ENCODE peak calls at places on chromosomes 1 and 21, in six cellular contexts. X, O, N, Z, Y and S are unnamed samples.

GRCh38 chr21:29656504-29657227 is 283.1 kb downstream of the GRIK1 start:
- DNase-seq in X (no peak), O (peak), N (peak), Z (no peak), Y (peak), S (no peak)

GRCh38 chr1:204746838-204747442 is 61.4 kb upstream of the LRRN2 start:
- DNase-seq in X (peak), O (peak), N (peak), Z (peak), Y (peak), S (no peak)

GRCh38 chr21:29558331-29558730 is 259.6 kb downstream of the BACH1 start:
- DNase-seq in X (no peak), O (no peak), N (no peak), Z (no peak), Y (no peak), S (no peak)

GRCh38 chr1:13779930-13780329 is 79.9 kb downstream of the PRDM2 start:
- DNase-seq in X (no peak), O (no peak), N (no peak), Z (no peak), Y (peak), S (no peak)

GRCh38 chr1:10161121-10161520 is 49.2 kb upstream of the KIF1B start:
- DNase-seq in X (no peak), O (no peak), N (no peak), Z (no peak), Y (no peak), S (no peak)

GRCh38 chr1:165854101-165854845 is 26.9 kb downstream of the UCK2 start:
- DNase-seq in X (no peak), O (no peak), N (peak), Z (no peak), Y (peak), S (no peak)

GRCh38 chr1:94202241-94202640 is 35.1 kb downstream of the ARHGAP29 start:
- DNase-seq in X (no peak), O (no peak), N (no peak), Z (no peak), Y (no peak), S (no peak)

GRCh38 chr1:51901151-51901550 is 22.6 kb upstream of the NRDC start:
- DNase-seq in X (no peak), O (no peak), N (no peak), Z (no peak), Y (no peak), S (no peak)

GRCh38 chr1:2318294-2319278 is 72.8 kb downstream of the MORN1 start:
- DNase-seq in X (no peak), O (no peak), N (no peak), Z (no peak), Y (no peak), S (no peak)

GRCh38 chr1:10703702-10704101 is 92.7 kb downstream of the CASZ1 start:
- DNase-seq in X (no peak), O (no peak), N (no peak), Z (no peak), Y (no peak), S (no peak)

GRCh38 chr1:151062738-151063371 is 2.7 kb downstream of the MLLT11 start:
- DNase-seq in X (no peak), O (no peak), N (peak), Z (no peak), Y (peak), S (no peak)

GRCh38 chr21:29376556-29376955 is 77.8 kb downstream of the BACH1 start:
- DNase-seq in X (peak), O (peak), N (peak), Z (peak), Y (no peak), S (no peak)

GRCh38 chr1:55214903-55215193 is 316 bp downstream of the USP24 start:
- DNase-seq in X (peak), O (no peak), N (peak), Z (no peak), Y (peak), S (no peak)

GRCh38 chr1:2921970-2922686 is 99.1 kb upstream of the ACTRT2 start:
- DNase-seq in X (no peak), O (peak), N (peak), Z (no peak), Y (no peak), S (no peak)

GRCh38 chr1:110120960-110121561 is 8.8 kb downstream of the UBL4B start:
- DNase-seq in X (no peak), O (no peak), N (no peak), Z (no peak), Y (no peak), S (no peak)

GRCh38 chr21:21002137-21002536 is 3.9 kb downstream of the NCAM2 start:
- DNase-seq in X (no peak), O (no peak), N (no peak), Z (no peak), Y (no peak), S (no peak)

GRCh38 chr1:3327936-3328590 is 126.4 kb upstream of the ARHGEF16 start:
- DNase-seq in X (no peak), O (no peak), N (no peak), Z (peak), Y (no peak), S (no peak)

GRCh38 chr1:43554444-43554992 is 23.8 kb downstream of the PTPRF start:
- DNase-seq in X (peak), O (no peak), N (peak), Z (peak), Y (peak), S (no peak)

GRCh38 chr1:246923482-246923881 is 8.3 kb downstream of the AHCTF1 start:
- DNase-seq in X (no peak), O (no peak), N (no peak), Z (no peak), Y (no peak), S (no peak)

GRCh38 chr1:39046811-39047210 is 20.7 kb downstream of the NDUFS5 start:
- DNase-seq in X (no peak), O (no peak), N (no peak), Z (no peak), Y (no peak), S (no peak)

GRCh38 chr1:184935919-184936798 is 38.1 kb downstream of the NIBAN1 start:
- DNase-seq in X (no peak), O (no peak), N (no peak), Z (no peak), Y (no peak), S (no peak)

GRCh38 chr1:228697209-228698016 is 37.9 kb upstream of the RHOU start:
- DNase-seq in X (no peak), O (no peak), N (peak), Z (peak), Y (peak), S (no peak)

GRCh38 chr1:245444971-245445370 is 290.2 kb downstream of the KIF26B start:
- DNase-seq in X (no peak), O (no peak), N (no peak), Z (no peak), Y (no peak), S (no peak)

GRCh38 chr1:41631971-41632370 is 147.5 kb upstream of the EDN2 start:
- DNase-seq in X (no peak), O (no peak), N (no peak), Z (no peak), Y (peak), S (no peak)

GRCh38 chr1:174448964-174449363 is 1.2 kb downstream of the GPR52 start:
- DNase-seq in X (no peak), O (no peak), N (no peak), Z (no peak), Y (peak), S (no peak)

GRCh38 chr1:91647061-91647460 is 146.4 kb downstream of the CDC7 start:
- DNase-seq in X (no peak), O (no peak), N (no peak), Z (no peak), Y (no peak), S (no peak)

GRCh38 chr1:53293123-53293522 is 34.7 kb downstream of the LRP8 start:
- DNase-seq in X (no peak), O (no peak), N (no peak), Z (no peak), Y (no peak), S (no peak)

GRCh38 chr1:115411388-115412063 is 73.5 kb upstream of the NGF start:
- DNase-seq in X (no peak), O (no peak), N (peak), Z (no peak), Y (peak), S (no peak)
- TF ChIP-seq USF2 in X (no peak), O (no peak), N (no peak), Z (no peak), Y (no peak), S (no peak)

GRCh38 chr1:229854620-229855019 is 212.4 kb upstream of the GALNT2 start:
- DNase-seq in X (no peak), O (no peak), N (no peak), Z (no peak), Y (no peak), S (no peak)

GRCh38 chr1:229860926-229861325 is 206.1 kb upstream of the GALNT2 start:
- DNase-seq in X (no peak), O (no peak), N (no peak), Z (no peak), Y (no peak), S (no peak)

GRCh38 chr1:229859026-229859425 is 208.0 kb upstream of the GALNT2 start:
- DNase-seq in X (no peak), O (no peak), N (no peak), Z (no peak), Y (no peak), S (no peak)

GRCh38 chr1:229855999-229856650 is 210.9 kb upstream of the GALNT2 start:
- DNase-seq in X (no peak), O (no peak), N (no peak), Z (no peak), Y (no peak), S (peak)

GRCh38 chr1:229857585-229857984 is 209.5 kb upstream of the GALNT2 start:
- DNase-seq in X (no peak), O (no peak), N (no peak), Z (no peak), Y (no peak), S (no peak)
- TF ChIP-seq USF2 in X (no peak), O (no peak), N (no peak), Z (no peak), Y (no peak), S (no peak)

GRCh38 chr1:230067871-230068814 is 1.1 kb downstream of the GALNT2 start:
- DNase-seq in X (peak), O (peak), N (no peak), Z (no peak), Y (no peak), S (no peak)

GRCh38 chr1:230067441-230067870 is 418 bp downstream of the GALNT2 start:
- DNase-seq in X (peak), O (peak), N (peak), Z (peak), Y (no peak), S (no peak)

GRCh38 chr1:230070321-230071208 is 3.5 kb downstream of the GALNT2 start:
- DNase-seq in X (no peak), O (no peak), N (no peak), Z (no peak), Y (no peak), S (no peak)

GRCh38 chr1:230069813-230070212 is 2.8 kb downstream of the GALNT2 start:
- DNase-seq in X (no peak), O (no peak), N (no peak), Z (no peak), Y (no peak), S (no peak)

DNA sequence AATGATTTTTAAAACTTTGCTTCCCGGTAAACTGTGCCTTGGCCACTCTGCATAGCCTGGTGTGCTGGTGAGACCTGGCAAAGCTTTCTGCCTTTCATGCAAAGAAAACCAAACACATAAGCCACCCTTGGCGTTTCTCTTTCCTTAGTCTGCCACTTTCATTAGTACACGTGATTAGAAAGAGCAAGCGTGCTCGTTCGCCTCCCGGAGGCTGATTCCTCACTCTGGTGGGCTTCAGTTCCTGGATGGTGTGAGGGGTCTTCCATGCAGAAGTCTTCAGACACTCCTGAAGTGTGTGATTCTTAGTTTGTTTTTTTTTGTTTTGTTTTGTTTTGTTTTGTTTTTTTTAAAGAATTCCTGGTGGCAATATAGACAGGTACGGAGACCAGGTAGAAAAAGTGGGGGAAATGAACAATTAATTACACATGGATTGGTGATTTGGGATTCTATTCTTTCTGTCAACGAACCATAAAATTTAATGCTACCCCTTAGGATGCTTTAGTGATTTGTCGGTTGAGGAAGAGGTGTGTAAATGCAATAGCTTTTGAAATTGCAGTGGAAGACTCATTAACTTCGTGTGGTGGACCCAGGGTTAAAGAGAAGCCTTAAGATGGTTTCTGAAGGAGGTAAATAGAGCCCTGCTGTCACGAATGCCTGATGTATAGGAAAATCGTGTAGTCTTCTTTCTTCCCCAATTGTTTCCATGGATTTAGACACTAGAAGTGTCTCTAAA is 2.1 kb downstream of the GALNT2 start:
- DNase-seq in X (no peak), O (no peak), N (no peak), Z (no peak), Y (no peak), S (no peak)
- TF ChIP-seq USF2 in X (peak), O (peak), N (no peak), Z (no peak), Y (peak), S (no peak)

DNA sequence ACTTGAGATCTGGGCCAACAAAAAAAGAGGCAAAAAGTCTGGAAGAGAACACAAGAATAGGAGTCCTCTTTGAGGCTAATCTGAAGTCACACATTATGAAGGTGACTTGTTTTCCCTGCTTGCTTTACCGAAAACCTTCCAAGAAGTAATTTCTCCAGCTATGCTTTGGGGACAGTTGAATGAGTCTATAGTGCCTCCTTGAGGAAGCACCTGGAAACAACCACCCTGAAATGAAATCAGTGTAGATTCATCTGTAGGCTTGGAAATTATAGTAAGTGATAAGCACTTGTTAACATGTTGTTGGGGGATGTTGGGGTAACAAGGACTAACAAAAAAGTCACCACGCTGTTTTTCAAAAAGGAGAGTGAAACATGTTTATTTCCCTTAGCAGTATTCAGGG is 23.4 kb upstream of the RPTN start:
- DNase-seq in X (no peak), O (no peak), N (peak), Z (no peak), Y (no peak), S (no peak)
- TF ChIP-seq USF2 in X (no peak), O (no peak), N (no peak), Z (no peak), Y (no peak), S (no peak)

GRCh38 chr1:226762055-226762454 is 23.0 kb upstream of the ITPKB start:
- DNase-seq in X (no peak), O (no peak), N (no peak), Z (no peak), Y (no peak), S (no peak)

GRCh38 chr1:226762988-226763740 is 24.1 kb upstream of the ITPKB start:
- DNase-seq in X (no peak), O (no peak), N (peak), Z (no peak), Y (no peak), S (no peak)

GRCh38 chr1:226761322-226761721 is 22.2 kb upstream of the ITPKB start:
- DNase-seq in X (no peak), O (no peak), N (no peak), Z (no peak), Y (no peak), S (no peak)

GRCh38 chr1:226764533-226764932 is 25.5 kb upstream of the ITPKB start:
- DNase-seq in X (no peak), O (no peak), N (no peak), Z (no peak), Y (no peak), S (no peak)

GRCh38 chr1:226763741-226764264 is 24.7 kb upstream of the ITPKB start:
- DNase-seq in X (peak), O (no peak), N (peak), Z (no peak), Y (peak), S (no peak)
- TF ChIP-seq USF2 in X (no peak), O (no peak), N (no peak), Z (no peak), Y (no peak), S (no peak)

DNA sequence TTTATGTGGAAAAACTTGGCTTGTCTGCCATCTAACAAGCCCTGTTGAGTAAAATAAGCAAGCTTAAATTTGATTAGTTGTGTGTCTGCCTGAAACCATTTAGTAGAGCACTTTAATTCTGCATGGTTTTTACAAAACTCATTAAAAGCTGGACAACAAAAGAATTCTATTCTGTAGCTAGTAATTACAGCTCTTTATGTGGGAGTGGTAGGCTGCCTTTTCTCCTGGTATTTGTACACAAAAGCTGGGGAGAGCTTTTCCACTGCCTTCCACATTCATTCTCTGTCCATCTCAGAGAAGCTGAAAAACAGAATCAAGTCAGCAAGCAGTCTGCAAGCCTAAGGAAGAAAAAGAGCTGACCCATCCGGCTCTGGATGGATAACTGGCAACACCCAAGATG is 1.8 kb downstream of the ETS2 start:
- DNase-seq in X (no peak), O (no peak), N (no peak), Z (no peak), Y (no peak), S (no peak)
- TF ChIP-seq USF2 in X (no peak), O (no peak), N (no peak), Z (no peak), Y (no peak), S (no peak)

DNA sequence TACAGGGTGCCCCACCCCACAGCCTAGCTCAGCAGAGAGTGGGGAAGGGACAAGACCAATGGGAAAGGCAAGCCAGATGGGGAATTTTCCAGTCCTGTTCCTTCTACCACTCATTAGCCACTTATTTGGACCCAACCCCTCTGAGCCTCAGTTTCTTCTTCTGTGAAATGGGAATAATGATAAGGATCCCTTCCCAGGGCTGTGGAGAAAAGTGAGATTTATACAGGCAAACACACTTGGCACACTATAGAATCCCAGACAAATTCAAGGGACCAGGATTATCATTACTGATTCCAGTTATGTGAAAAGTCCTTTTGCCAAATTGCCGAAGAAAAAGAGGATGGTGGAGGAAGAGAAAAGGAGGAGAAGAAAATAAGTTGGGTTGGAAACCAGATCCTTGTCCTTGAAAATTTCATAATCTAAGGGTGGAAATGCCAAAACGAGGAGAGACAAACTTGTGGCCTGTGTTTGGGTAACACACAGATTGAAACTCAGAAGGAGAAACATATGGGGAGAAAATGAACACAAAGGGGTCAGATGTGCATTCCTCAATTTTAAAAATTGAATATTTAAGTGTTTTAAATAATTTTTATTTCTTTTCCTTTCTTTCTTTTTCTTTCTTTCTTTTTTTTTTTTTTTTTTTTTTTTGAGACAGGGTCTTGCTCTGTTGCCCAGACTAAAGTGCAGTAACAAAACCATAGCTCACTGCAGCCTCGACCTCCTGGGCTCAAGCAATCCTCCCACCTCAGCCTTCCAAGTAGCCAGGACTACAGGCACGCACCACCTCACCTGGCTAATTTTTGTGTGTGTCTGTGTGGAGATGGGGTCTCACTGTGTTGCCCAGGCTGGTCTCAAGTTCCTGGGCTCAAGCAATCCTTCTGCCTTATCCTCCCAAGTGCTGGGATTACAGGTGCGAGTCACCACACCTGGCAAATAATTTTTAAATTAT is 9.6 kb downstream of the CAPN2 start:
- DNase-seq in X (no peak), O (no peak), N (no peak), Z (no peak), Y (no peak), S (no peak)
- TF ChIP-seq USF2 in X (no peak), O (no peak), N (no peak), Z (no peak), Y (no peak), S (no peak)

GRCh38 chr21:31675960-31676359 is 16.5 kb downstream of the SOD1 start:
- DNase-seq in X (no peak), O (no peak), N (no peak), Z (no peak), Y (no peak), S (no peak)

GRCh38 chr21:31671931-31672330 is 12.4 kb downstream of the SOD1 start:
- DNase-seq in X (no peak), O (no peak), N (no peak), Z (no peak), Y (no peak), S (no peak)

GRCh38 chr21:31675332-31675731 is 15.8 kb downstream of the SOD1 start:
- DNase-seq in X (no peak), O (no peak), N (no peak), Z (no peak), Y (no peak), S (no peak)

GRCh38 chr21:31671146-31671716 is 11.7 kb downstream of the SOD1 start:
- DNase-seq in X (no peak), O (no peak), N (no peak), Z (no peak), Y (no peak), S (no peak)

DNA sequence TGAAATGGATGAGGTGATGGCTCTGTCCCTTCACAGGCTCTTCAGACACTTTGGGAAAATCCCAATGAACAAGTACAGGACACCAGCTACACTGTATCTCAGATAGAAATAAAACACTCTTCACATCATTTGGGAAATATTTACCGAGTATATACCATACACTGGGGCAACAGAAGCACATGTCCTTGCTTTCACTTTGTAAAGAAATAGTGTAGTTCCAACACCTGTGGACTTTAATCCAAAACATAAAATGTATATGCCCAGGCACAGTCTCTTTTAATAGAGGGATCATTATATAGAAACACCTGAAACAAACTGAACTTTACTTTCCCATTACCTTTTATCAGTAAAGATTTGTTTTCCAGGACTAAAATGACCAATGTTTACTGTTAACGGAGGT is 14.0 kb downstream of the SOD1 start:
- DNase-seq in X (no peak), O (no peak), N (no peak), Z (no peak), Y (no peak), S (no peak)
- TF ChIP-seq USF2 in X (no peak), O (no peak), N (no peak), Z (no peak), Y (no peak), S (no peak)